ENCODE peak calls at places on chromosomes 4 and X, in seven cellular contexts. U, K, Z, I, X, S and M are unnamed samples.

GRCh38 chr4:157372154-157372553 is 151.6 kb downstream of the GRIA2 start:
- DNase-seq in X (no peak), U (no peak), S (no peak), Z (no peak), I (no peak), K (no peak), M (no peak)

GRCh38 chrX:42119076-42119475 is 195.7 kb upstream of the CASK start:
- DNase-seq in X (no peak), I (peak), S (no peak), Z (no peak), U (no peak), K (peak), M (no peak)

GRCh38 chr4:53905935-53906377 is 158.4 kb downstream of the CHIC2 start:
- DNase-seq in X (no peak), I (no peak), U (no peak), S (no peak), Z (peak), K (peak), M (peak)

GRCh38 chr4:145935253-145936141 is 3.1 kb downstream of the ZNF827 start:
- DNase-seq in X (no peak), S (no peak), Z (peak), K (peak), U (no peak), I (no peak), M (peak)

GRCh38 chr4:123244233-123244632 is 152.4 kb upstream of the SPRY1 start:
- DNase-seq in K (no peak), S (no peak), U (no peak), X (no peak), Z (no peak), I (no peak), M (no peak)

GRCh38 chr4:142350886-142351285 is 495.2 kb downstream of the INPP4B start:
- DNase-seq in K (no peak), U (no peak), Z (no peak), S (no peak), X (no peak), I (no peak), M (no peak)

GRCh38 chr4:56618734-56619133 is 62.4 kb downstream of the HOPX start:
- DNase-seq in Z (peak), X (no peak), U (no peak), K (no peak), S (no peak), I (no peak), M (no peak)

GRCh38 chr4:146245899-146246298 is 31.6 kb downstream of the REELD1 start:
- DNase-seq in I (no peak), Z (no peak), U (no peak), X (no peak), S (no peak), K (no peak), M (no peak)

GRCh38 chr4:53676402-53676871 is 85.2 kb upstream of the LNX1 start:
- DNase-seq in K (no peak), U (no peak), Z (no peak), X (no peak), I (no peak), S (no peak), M (no peak)

GRCh38 chr4:107689912-107690587 is 30.0 kb downstream of the PAPSS1 start:
- DNase-seq in K (peak), X (no peak), U (no peak), S (no peak), I (peak), Z (no peak), M (no peak)

GRCh38 chr4:81130569-81130968 is 84.5 kb downstream of the PRKG2 start:
- DNase-seq in X (peak), U (no peak), I (no peak), S (no peak), K (no peak), Z (no peak), M (no peak)

GRCh38 chr4:105140684-105141490 is 5.8 kb upstream of the TET2 start:
- DNase-seq in Z (peak), S (no peak), I (no peak), X (no peak), K (peak), U (no peak), M (no peak)

GRCh38 chr4:6939761-6940743 is 30.4 kb downstream of the TBC1D14 start:
- DNase-seq in I (no peak), X (no peak), Z (no peak), U (no peak), S (peak), K (no peak), M (no peak)

GRCh38 chr4:188554413-188554812 is 415.2 kb downstream of the TRIML1 start:
- DNase-seq in X (no peak), U (no peak), Z (no peak), S (no peak), I (no peak), K (no peak), M (no peak)

GRCh38 chrX:103513476-103514108 is 5.7 kb downstream of the RAB40A start:
- DNase-seq in Z (no peak), U (no peak), K (no peak), S (no peak), I (no peak), X (no peak), M (no peak)

GRCh38 chrX:3697701-3698279 is 15.7 kb downstream of the PRKX start:
- DNase-seq in I (no peak), Z (no peak), K (no peak), U (no peak), X (no peak), S (no peak), M (no peak)

GRCh38 chrX:42241421-42241820 is 318.1 kb upstream of the CASK start:
- DNase-seq in Z (no peak), K (no peak), I (no peak), S (no peak), X (no peak), U (no peak), M (no peak)

GRCh38 chrX:151174581-151175282 is 1.7 kb upstream of the GPR50 start:
- DNase-seq in S (peak), U (no peak), X (peak), I (no peak), K (no peak), Z (no peak), M (no peak)

GRCh38 chr4:181796502-181796901 is 446.7 kb upstream of the TENM3 start:
- DNase-seq in S (no peak), X (no peak), I (no peak), U (no peak), K (no peak), Z (no peak), M (no peak)

GRCh38 chr4:6333301-6334202 is 63.9 kb downstream of the WFS1 start:
- DNase-seq in S (peak), K (no peak), X (peak), U (no peak), Z (no peak), I (no peak), M (no peak)

GRCh38 chrX:43958529-43958928 is 14.7 kb downstream of the NDP start:
- DNase-seq in Z (peak), K (peak), S (peak), U (peak), I (peak), X (no peak), M (peak)

GRCh38 chr4:77852892-77853495 is 9.6 kb upstream of the MRPL1 start:
- DNase-seq in I (no peak), S (no peak), K (no peak), U (no peak), Z (no peak), X (no peak), M (peak)

GRCh38 chr4:148055844-148056243 is 324.0 kb downstream of the ARHGAP10 start:
- DNase-seq in I (no peak), S (no peak), K (no peak), Z (no peak), U (no peak), X (no peak), M (no peak)

GRCh38 chr4:173684223-173684622 is 154.2 kb upstream of the HAND2 start:
- DNase-seq in I (no peak), Z (no peak), X (no peak), S (no peak), K (no peak), U (no peak), M (no peak)

GRCh38 chrX:134377537-134377936 is 82.4 kb upstream of the HPRT1 start:
- DNase-seq in I (no peak), K (peak), U (no peak), S (no peak), Z (peak), X (no peak), M (no peak)

GRCh38 chr4:7073526-7074390 is 5.9 kb upstream of the GRPEL1 start:
- DNase-seq in K (peak), I (peak), Z (peak), X (peak), U (peak), S (peak), M (no peak)

GRCh38 chr4:152185786-152186540 is 349.9 kb downstream of the FBXW7 start:
- DNase-seq in X (no peak), U (no peak), I (no peak), Z (no peak), K (no peak), S (no peak), M (no peak)

GRCh38 chrX:17547658-17548057 is 172.7 kb downstream of the NHS start:
- DNase-seq in X (no peak), K (peak), Z (no peak), U (no peak), I (peak), S (no peak), M (peak)

GRCh38 chrX:129653985-129654651 is 638 bp downstream of the APLN start:
- DNase-seq in K (no peak), X (no peak), S (no peak), Z (peak), I (no peak), U (no peak), M (no peak)

GRCh38 chr4:129014566-129015509 is 78.5 kb downstream of the SCLT1 start:
- DNase-seq in I (no peak), X (no peak), S (no peak), K (no peak), U (no peak), Z (no peak), M (no peak)

GRCh38 chr4:2861631-2862436 is 18.2 kb downstream of the ADD1 start:
- DNase-seq in U (no peak), Z (no peak), I (no peak), X (peak), S (no peak), K (no peak), M (no peak)

GRCh38 chr4:47639531-47639930 is 154.5 kb downstream of the ATP10D start:
- DNase-seq in U (no peak), X (no peak), K (no peak), S (no peak), Z (no peak), I (peak), M (no peak)

GRCh38 chr4:2910409-2910808 is 52.8 kb downstream of the NOP14 start:
- DNase-seq in I (no peak), K (no peak), S (no peak), U (no peak), Z (no peak), X (no peak), M (no peak)

GRCh38 chr4:24568425-24568824 is 15.9 kb downstream of the DHX15 start:
- DNase-seq in K (no peak), X (no peak), I (no peak), U (no peak), Z (no peak), S (no peak), M (no peak)

GRCh38 chr4:183797041-183797444 is 108.1 kb upstream of the STOX2 start:
- DNase-seq in X (no peak), K (no peak), S (no peak), U (no peak), I (no peak), Z (no peak), M (no peak)

GRCh38 chr4:85426366-85426765 is 48.6 kb upstream of the ARHGAP24 start:
- DNase-seq in K (no peak), X (no peak), S (no peak), U (no peak), Z (no peak), I (no peak), M (no peak)

GRCh38 chr4:11152684-11153083 is 276.0 kb downstream of the HS3ST1 start:
- DNase-seq in U (no peak), Z (no peak), K (no peak), I (no peak), X (no peak), S (no peak), M (no peak)
- TF ChIP-seq JUND in U (no peak), Z (no peak), K (no peak), I (no peak), X (no peak), S (no peak), M (no peak)

DNA sequence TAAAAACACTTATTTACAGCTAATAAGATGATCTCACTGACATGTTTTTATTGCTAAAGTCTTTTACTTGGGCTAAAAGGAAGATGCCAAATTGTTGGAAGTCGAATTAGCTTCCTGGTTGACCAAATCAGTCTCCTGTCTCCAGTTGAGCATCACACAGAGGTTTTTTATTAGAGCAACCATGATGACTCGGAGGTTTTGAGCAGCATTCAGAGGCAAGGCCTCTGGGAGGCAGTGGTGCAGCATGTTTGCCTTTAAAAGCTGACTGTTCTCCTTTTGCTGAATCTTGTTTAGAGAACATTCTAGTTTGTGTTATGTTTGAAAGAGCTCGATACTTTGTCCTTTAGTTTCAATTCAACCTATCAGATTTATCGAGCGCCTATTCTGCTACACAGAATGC is 2.1 kb downstream of the UCHL1 start:
- DNase-seq in X (no peak), S (no peak), U (peak), Z (peak), I (peak), K (peak), M (no peak)
- TF ChIP-seq JUND in X (no peak), S (no peak), U (no peak), Z (no peak), I (no peak), K (no peak), M (no peak)

DNA sequence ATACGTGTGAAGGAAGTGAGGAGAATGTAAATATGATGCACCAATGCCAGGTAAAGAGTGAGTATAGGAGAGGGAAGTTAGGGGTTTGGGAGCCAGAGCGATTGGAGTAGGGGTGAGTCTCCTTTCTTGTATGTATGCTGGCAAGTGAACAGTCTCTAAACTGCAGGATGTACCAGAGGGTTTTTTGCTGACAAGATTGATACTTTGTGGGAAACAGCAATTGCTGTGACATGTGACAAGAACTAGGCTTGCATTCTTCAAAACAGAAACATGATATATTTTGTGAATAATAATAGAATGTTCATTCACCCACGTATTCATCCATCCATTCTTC is 710 bp downstream of the CHIC1 start:
- DNase-seq in X (no peak), I (no peak), S (no peak), U (no peak), K (no peak), Z (no peak), M (peak)
- TF ChIP-seq JUND in X (no peak), I (no peak), S (no peak), U (no peak), K (no peak), Z (no peak), M (no peak)

GRCh38 chrX:118742176-118742575 is 14.8 kb downstream of the IL13RA1 start:
- DNase-seq in X (no peak), S (no peak), U (no peak), I (no peak), Z (no peak), K (no peak), M (no peak)

GRCh38 chrX:118734909-118735308 is 7.5 kb downstream of the IL13RA1 start:
- DNase-seq in Z (no peak), X (no peak), S (no peak), U (no peak), I (no peak), K (no peak), M (no peak)

GRCh38 chrX:118740276-118740889 is 13.0 kb downstream of the IL13RA1 start:
- DNase-seq in U (no peak), Z (no peak), X (no peak), S (no peak), K (no peak), I (no peak), M (no peak)

GRCh38 chrX:118736394-118737010 is 9.1 kb downstream of the IL13RA1 start:
- DNase-seq in S (no peak), U (no peak), I (no peak), Z (no peak), K (no peak), X (no peak), M (no peak)

GRCh38 chrX:118739577-118739976 is 12.2 kb downstream of the IL13RA1 start:
- DNase-seq in I (no peak), S (no peak), X (no peak), Z (no peak), U (no peak), K (no peak), M (no peak)
- TF ChIP-seq JUND in I (no peak), S (no peak), X (no peak), Z (no peak), U (no peak), K (no peak), M (no peak)

DNA sequence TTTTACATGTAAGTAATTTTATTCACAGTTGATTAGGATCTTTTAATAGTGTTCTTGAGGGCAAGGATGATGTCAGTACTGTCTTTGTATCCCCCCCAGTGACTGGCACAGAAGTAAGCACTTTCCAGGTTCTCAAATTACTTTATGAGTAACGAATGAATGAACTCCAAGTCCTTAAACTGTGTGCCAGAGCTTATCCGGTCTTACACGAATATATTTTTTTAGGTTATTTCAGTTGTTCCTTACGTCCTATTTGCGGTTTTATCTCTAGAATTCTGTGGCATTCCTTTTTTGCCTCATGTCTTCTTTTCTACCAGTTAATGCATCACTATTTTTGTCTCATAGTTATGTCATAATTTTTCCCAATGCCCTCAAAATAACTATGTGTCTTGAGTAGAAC is 106.9 kb upstream of the MID1IP1 start:
- DNase-seq in K (no peak), I (no peak), X (no peak), Z (no peak), S (no peak), U (no peak), M (no peak)
- TF ChIP-seq JUND in K (no peak), I (no peak), X (no peak), Z (no peak), S (no peak), U (no peak), M (no peak)

GRCh38 chrX:132623307-132623706 is 134.5 kb upstream of the MBNL3 start:
- DNase-seq in S (no peak), I (no peak), X (no peak), K (no peak), Z (no peak), U (no peak), M (no peak)

GRCh38 chrX:132618810-132619209 is 130.0 kb upstream of the MBNL3 start:
- DNase-seq in K (peak), S (no peak), I (no peak), X (no peak), Z (no peak), U (no peak), M (no peak)

GRCh38 chrX:132622130-132622529 is 133.3 kb upstream of the MBNL3 start:
- DNase-seq in U (no peak), I (peak), S (peak), K (no peak), Z (no peak), X (no peak), M (no peak)
- TF ChIP-seq JUND in U (no peak), I (peak), S (peak), K (no peak), Z (no peak), X (no peak), M (no peak)

DNA sequence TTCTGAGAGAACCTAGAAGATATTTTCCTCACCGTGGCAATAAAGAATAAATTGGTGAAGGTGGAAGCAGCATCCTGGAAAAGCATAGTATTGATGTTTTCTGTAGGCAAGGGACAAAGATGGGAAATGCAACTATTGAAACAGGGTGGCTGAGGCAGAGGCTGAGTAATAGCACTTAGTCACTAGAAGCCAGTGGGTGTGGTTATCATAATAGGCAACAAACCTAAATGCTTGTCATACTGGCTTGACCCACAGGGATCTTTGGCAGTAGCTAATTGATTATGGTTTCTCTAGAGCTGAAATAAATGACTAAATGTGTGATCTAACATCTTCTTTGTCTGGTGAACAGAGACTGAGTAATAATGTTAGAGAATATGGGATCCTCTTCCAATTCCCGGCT is 353.6 kb upstream of the RPS6KA3 start:
- DNase-seq in K (no peak), U (no peak), X (no peak), S (no peak), I (peak), Z (no peak), M (no peak)
- TF ChIP-seq JUND in K (no peak), U (no peak), X (no peak), S (no peak), I (no peak), Z (no peak), M (no peak)

DNA sequence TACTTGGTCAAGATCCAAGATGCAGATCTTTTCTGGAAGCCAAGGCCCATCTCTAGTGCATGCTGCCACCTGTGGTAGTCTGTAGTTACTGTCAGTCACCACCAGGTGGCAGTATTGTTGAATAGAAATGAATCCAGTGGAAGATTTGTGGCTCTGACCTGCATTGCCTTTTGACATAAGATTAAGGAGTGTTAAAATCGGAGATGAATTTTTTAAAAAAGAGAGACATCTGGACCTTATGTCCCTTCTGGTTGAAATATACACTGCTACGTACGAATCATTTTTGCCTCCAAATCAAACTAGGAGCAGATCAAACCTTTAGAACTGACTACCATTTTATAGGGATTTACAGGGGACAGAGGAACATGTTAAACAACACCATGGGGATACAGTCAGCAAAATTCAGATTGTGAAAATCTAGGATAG is 46.9 kb upstream of the RHOH start:
- DNase-seq in X (peak), K (peak), I (peak), U (peak), Z (peak), S (peak), M (peak)
- TF ChIP-seq JUND in X (no peak), K (no peak), I (no peak), U (no peak), Z (no peak), S (peak), M (no peak)

DNA sequence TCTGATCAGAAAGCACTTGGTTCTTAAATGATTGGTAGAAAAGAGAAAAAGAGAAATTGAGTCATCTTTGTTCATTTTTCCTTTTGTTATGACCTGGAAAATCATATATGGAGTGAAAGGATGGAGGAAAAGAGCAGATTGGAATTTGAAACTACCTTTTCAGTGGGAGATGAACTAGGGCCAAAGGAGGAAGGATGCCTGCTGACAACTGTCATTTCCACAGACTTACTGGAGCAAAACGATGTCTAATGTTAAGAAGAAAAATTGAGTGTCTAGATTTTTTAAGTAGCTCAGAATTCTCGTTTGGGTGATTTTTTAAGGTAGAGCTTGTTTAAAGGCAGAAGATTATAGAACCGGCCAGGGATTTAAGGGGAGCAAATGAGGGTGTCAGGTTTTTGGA is 144.6 kb upstream of the KCNIP4 start:
- DNase-seq in I (no peak), S (no peak), K (no peak), U (no peak), X (no peak), Z (no peak), M (no peak)
- TF ChIP-seq JUND in I (no peak), S (no peak), K (no peak), U (no peak), X (no peak), Z (no peak), M (no peak)